ENCODE peak calls at places on chromosomes 4 and X, in seven cellular contexts. One of them, this sample, is unnamed.

GRCh38 chr4:87806520-87806919 is 7.2 kb downstream of the IBSP start:
- DNase-seq in cardiac muscle cell: no peak
- DNase-seq in aorta: no peak
- DNase-seq in CD8-positive, alpha-beta T cell: no peak
- DNase-seq in PC-9: no peak
- DNase-seq in hepatocyte: no peak
- DNase-seq in dorsolateral prefrontal cortex: no peak
- DNase-seq in this sample: peak; percentile 76

GRCh38 chr4:77432702-77433101 is 172.9 kb upstream of the CXCL13 start:
- DNase-seq in cardiac muscle cell: peak; percentile 45
- DNase-seq in aorta: no peak
- DNase-seq in CD8-positive, alpha-beta T cell: no peak
- DNase-seq in PC-9: no peak
- DNase-seq in hepatocyte: no peak
- DNase-seq in dorsolateral prefrontal cortex: no peak
- DNase-seq in this sample: no peak

GRCh38 chr4:244471-244870 is 60.8 kb downstream of the ZNF732 start:
- DNase-seq in cardiac muscle cell: peak; percentile 32
- DNase-seq in aorta: peak; percentile 42
- DNase-seq in CD8-positive, alpha-beta T cell: peak; percentile 40
- DNase-seq in PC-9: no peak
- DNase-seq in hepatocyte: peak; percentile 26
- DNase-seq in dorsolateral prefrontal cortex: no peak
- DNase-seq in this sample: peak; percentile 51

GRCh38 chr4:8818063-8818881 is 53.4 kb downstream of the HMX1 start:
- DNase-seq in cardiac muscle cell: no peak
- DNase-seq in aorta: no peak
- DNase-seq in CD8-positive, alpha-beta T cell: no peak
- DNase-seq in PC-9: no peak
- DNase-seq in hepatocyte: no peak
- DNase-seq in dorsolateral prefrontal cortex: no peak
- DNase-seq in this sample: no peak

GRCh38 chr4:41072021-41072777 is 142.1 kb downstream of the APBB2 start:
- DNase-seq in cardiac muscle cell: no peak
- DNase-seq in aorta: no peak
- DNase-seq in CD8-positive, alpha-beta T cell: no peak
- DNase-seq in PC-9: no peak
- DNase-seq in hepatocyte: no peak
- DNase-seq in dorsolateral prefrontal cortex: no peak
- DNase-seq in this sample: no peak

GRCh38 chr4:3729188-3729884 is 36.8 kb upstream of the ADRA2C start:
- DNase-seq in cardiac muscle cell: no peak
- DNase-seq in aorta: peak; percentile 67
- DNase-seq in CD8-positive, alpha-beta T cell: no peak
- DNase-seq in PC-9: no peak
- DNase-seq in hepatocyte: no peak
- DNase-seq in dorsolateral prefrontal cortex: no peak
- DNase-seq in this sample: no peak

GRCh38 chr4:180664766-180665368 is 1578.3 kb upstream of the TENM3 start:
- DNase-seq in cardiac muscle cell: peak; percentile 89
- DNase-seq in aorta: no peak
- DNase-seq in CD8-positive, alpha-beta T cell: no peak
- DNase-seq in PC-9: peak; percentile 34
- DNase-seq in hepatocyte: peak; percentile 92
- DNase-seq in dorsolateral prefrontal cortex: peak; percentile 49
- DNase-seq in this sample: peak; percentile 95

GRCh38 chr4:147017081-147017480 is 71.4 kb upstream of the TTC29 start:
- DNase-seq in cardiac muscle cell: no peak
- DNase-seq in aorta: no peak
- DNase-seq in CD8-positive, alpha-beta T cell: no peak
- DNase-seq in PC-9: no peak
- DNase-seq in hepatocyte: no peak
- DNase-seq in dorsolateral prefrontal cortex: no peak
- DNase-seq in this sample: peak; percentile 12

GRCh38 chrX:11190745-11191510 is 79.8 kb downstream of the HCCS start:
- DNase-seq in cardiac muscle cell: peak; percentile 4
- DNase-seq in aorta: no peak
- DNase-seq in CD8-positive, alpha-beta T cell: no peak
- DNase-seq in PC-9: no peak
- DNase-seq in hepatocyte: peak; percentile 16
- DNase-seq in dorsolateral prefrontal cortex: no peak
- DNase-seq in this sample: no peak

GRCh38 chr4:76725039-76725438 is 172.9 kb downstream of the SOWAHB start:
- DNase-seq in cardiac muscle cell: no peak
- DNase-seq in aorta: no peak
- DNase-seq in CD8-positive, alpha-beta T cell: no peak
- DNase-seq in PC-9: no peak
- DNase-seq in hepatocyte: no peak
- DNase-seq in dorsolateral prefrontal cortex: no peak
- DNase-seq in this sample: no peak

GRCh38 chrX:118745570-118745969 is 18.2 kb downstream of the IL13RA1 start:
- DNase-seq in cardiac muscle cell: no peak
- DNase-seq in aorta: no peak
- DNase-seq in CD8-positive, alpha-beta T cell: no peak
- DNase-seq in PC-9: no peak
- DNase-seq in hepatocyte: no peak
- DNase-seq in dorsolateral prefrontal cortex: no peak
- DNase-seq in this sample: no peak

GRCh38 chr4:152104286-152104685 is 343.5 kb upstream of the GATB start:
- DNase-seq in cardiac muscle cell: no peak
- DNase-seq in aorta: no peak
- DNase-seq in CD8-positive, alpha-beta T cell: no peak
- DNase-seq in PC-9: no peak
- DNase-seq in hepatocyte: no peak
- DNase-seq in dorsolateral prefrontal cortex: no peak
- DNase-seq in this sample: no peak

GRCh38 chr4:188400456-188400855 is 261.2 kb downstream of the TRIML1 start:
- DNase-seq in cardiac muscle cell: no peak
- DNase-seq in aorta: no peak
- DNase-seq in CD8-positive, alpha-beta T cell: no peak
- DNase-seq in PC-9: no peak
- DNase-seq in hepatocyte: no peak
- DNase-seq in dorsolateral prefrontal cortex: no peak
- DNase-seq in this sample: no peak

GRCh38 chr4:26088433-26088928 is 174.5 kb downstream of the SMIM20 start:
- DNase-seq in cardiac muscle cell: no peak
- DNase-seq in aorta: no peak
- DNase-seq in CD8-positive, alpha-beta T cell: no peak
- DNase-seq in PC-9: peak; percentile 89
- DNase-seq in hepatocyte: no peak
- DNase-seq in dorsolateral prefrontal cortex: no peak
- DNase-seq in this sample: peak; percentile 92

GRCh38 chr4:89337678-89338077 is 30.1 kb upstream of the GPRIN3 start:
- DNase-seq in cardiac muscle cell: no peak
- DNase-seq in aorta: no peak
- DNase-seq in CD8-positive, alpha-beta T cell: no peak
- DNase-seq in PC-9: no peak
- DNase-seq in hepatocyte: no peak
- DNase-seq in dorsolateral prefrontal cortex: no peak
- DNase-seq in this sample: no peak

GRCh38 chr4:6225469-6225868 is 25.1 kb upstream of the JAKMIP1 start:
- DNase-seq in cardiac muscle cell: peak; percentile 80
- DNase-seq in aorta: no peak
- DNase-seq in CD8-positive, alpha-beta T cell: no peak
- DNase-seq in PC-9: no peak
- DNase-seq in hepatocyte: peak; percentile 66
- DNase-seq in dorsolateral prefrontal cortex: no peak
- DNase-seq in this sample: peak; percentile 42

GRCh38 chr4:6224725-6225124 is 24.4 kb upstream of the JAKMIP1 start:
- DNase-seq in cardiac muscle cell: no peak
- DNase-seq in aorta: no peak
- DNase-seq in CD8-positive, alpha-beta T cell: no peak
- DNase-seq in PC-9: no peak
- DNase-seq in hepatocyte: no peak
- DNase-seq in dorsolateral prefrontal cortex: no peak
- DNase-seq in this sample: no peak

GRCh38 chr4:6221296-6221850 is 21.0 kb upstream of the JAKMIP1 start:
- DNase-seq in cardiac muscle cell: no peak
- DNase-seq in aorta: no peak
- DNase-seq in CD8-positive, alpha-beta T cell: no peak
- DNase-seq in PC-9: no peak
- DNase-seq in hepatocyte: no peak
- DNase-seq in dorsolateral prefrontal cortex: peak; percentile 42
- DNase-seq in this sample: no peak

GRCh38 chr4:6222761-6223292 is 22.5 kb upstream of the JAKMIP1 start:
- DNase-seq in cardiac muscle cell: peak; percentile 23
- DNase-seq in aorta: no peak
- DNase-seq in CD8-positive, alpha-beta T cell: no peak
- DNase-seq in PC-9: no peak
- DNase-seq in hepatocyte: no peak
- DNase-seq in dorsolateral prefrontal cortex: peak; percentile 65
- DNase-seq in this sample: no peak

DNA sequence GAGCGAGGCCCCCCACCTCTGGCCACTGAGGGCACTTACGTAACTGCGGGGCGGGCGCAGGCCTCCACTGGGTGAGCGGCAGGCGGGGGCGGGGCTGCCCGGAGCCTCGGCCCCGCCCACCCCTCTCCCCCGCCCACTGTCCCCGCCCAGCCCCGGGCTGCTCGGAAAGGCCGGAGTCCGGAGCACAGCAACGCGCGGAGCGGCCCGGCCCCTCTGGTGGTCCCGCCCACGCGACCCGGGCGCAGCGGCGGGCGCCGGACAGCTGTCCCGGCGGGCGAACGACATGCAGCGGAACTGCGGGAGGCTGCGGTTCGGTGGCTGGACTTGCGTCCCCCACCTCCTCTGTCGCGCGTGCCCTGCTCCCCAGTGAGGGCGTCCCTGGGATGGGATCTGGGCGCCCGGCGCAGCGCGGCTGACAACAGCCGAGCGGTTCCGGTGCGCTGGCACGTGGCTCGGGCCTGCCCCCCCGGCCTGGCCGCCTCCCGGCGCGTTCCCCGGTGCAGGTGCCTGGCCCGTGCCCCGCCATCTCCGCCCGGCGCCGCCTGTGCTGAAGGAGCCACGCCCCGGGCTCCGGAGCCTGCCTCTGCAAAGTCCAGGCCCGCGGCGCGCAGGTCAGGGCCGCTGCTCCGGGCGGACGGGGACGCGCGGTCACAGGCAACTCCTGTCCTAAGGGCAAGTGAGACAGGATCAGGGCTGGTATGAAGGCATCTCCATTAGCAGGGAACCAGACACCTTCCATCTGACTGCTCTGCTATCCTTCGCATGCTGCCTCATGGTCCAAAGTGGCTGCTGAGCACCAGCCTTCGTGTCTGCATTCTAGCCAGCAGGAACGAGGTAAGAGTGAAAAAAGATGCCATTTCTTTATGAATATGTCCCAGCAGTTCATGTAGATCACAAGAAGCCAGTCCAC is 21.8 kb upstream of the JAKMIP1 start:
- DNase-seq in cardiac muscle cell: peak; percentile 86
- DNase-seq in aorta: no peak
- DNase-seq in CD8-positive, alpha-beta T cell: peak; percentile 24
- DNase-seq in PC-9: no peak
- DNase-seq in hepatocyte: peak; percentile 86
- DNase-seq in dorsolateral prefrontal cortex: peak; percentile 81
- DNase-seq in this sample: peak; percentile 72
- H3K27me3 ChIP-seq in cardiac muscle cell: peaks cover 16% of the 10 kb centered on the region
- H3K27me3 ChIP-seq in aorta: no peaks in the 10 kb centered on the region
- H3K27me3 ChIP-seq in CD8-positive, alpha-beta T cell: peaks cover 13% of the 10 kb centered on the region
- H3K27me3 ChIP-seq in PC-9: peaks cover 19% of the 10 kb centered on the region
- H3K27me3 ChIP-seq in hepatocyte: peaks cover 71% of the 10 kb centered on the region
- H3K27me3 ChIP-seq in dorsolateral prefrontal cortex: no peaks in the 10 kb centered on the region
- H3K27me3 ChIP-seq in this sample: peaks cover 6% of the 10 kb centered on the region

DNA sequence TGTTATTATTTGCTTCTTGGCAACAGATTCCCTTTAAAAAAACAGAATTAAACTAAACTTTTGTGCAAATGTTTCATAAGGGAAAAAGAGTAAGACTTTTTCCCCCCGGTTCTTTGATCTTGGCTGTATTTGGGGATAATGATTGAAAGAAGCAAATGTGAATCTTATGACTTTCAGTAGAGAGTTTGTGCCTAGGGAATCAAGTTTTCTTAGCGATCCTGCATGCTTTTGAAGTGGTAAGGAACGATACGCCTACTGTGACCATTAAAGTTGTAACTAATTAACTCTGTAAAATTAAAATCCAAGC is 9.0 kb downstream of the ATP10D start:
- DNase-seq in cardiac muscle cell: no peak
- DNase-seq in aorta: no peak
- DNase-seq in CD8-positive, alpha-beta T cell: no peak
- DNase-seq in PC-9: no peak
- DNase-seq in hepatocyte: no peak
- DNase-seq in dorsolateral prefrontal cortex: no peak
- DNase-seq in this sample: no peak
- H3K27ac ChIP-seq in cardiac muscle cell: no peak overlapping the region
- H3K27ac ChIP-seq in aorta: no peak overlapping the region
- H3K27ac ChIP-seq in CD8-positive, alpha-beta T cell: no peak overlapping the region
- H3K27ac ChIP-seq in PC-9: no peak overlapping the region
- H3K27ac ChIP-seq in hepatocyte: no peak overlapping the region
- H3K27ac ChIP-seq in dorsolateral prefrontal cortex: no peak overlapping the region
- H3K27ac ChIP-seq in this sample: no peak overlapping the region

DNA sequence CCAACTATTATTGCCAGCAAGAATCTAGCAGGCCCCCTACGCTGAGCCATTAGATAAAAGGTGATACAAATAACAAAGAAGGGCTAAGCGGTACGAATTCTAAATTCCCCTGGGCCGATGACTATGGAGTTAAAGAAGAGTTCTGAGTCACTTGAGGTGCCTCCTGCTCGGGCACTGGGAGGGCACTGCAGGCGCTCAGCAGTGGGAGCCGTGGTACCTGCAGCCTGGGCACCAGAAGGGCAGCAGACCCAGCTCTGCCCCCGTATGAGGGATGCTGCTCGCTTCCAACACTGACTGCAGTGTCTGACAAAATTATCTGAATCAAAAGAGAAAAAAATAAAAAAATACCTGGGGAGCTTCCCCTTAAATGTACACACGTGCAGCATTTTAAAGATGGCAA is 44.1 kb upstream of the MTNR1A start:
- DNase-seq in cardiac muscle cell: no peak
- DNase-seq in aorta: no peak
- DNase-seq in CD8-positive, alpha-beta T cell: no peak
- DNase-seq in PC-9: no peak
- DNase-seq in hepatocyte: no peak
- DNase-seq in dorsolateral prefrontal cortex: no peak
- DNase-seq in this sample: no peak
- H3K27me3 ChIP-seq in cardiac muscle cell: no peaks in the 10 kb centered on the region
- H3K27me3 ChIP-seq in aorta: no peaks in the 10 kb centered on the region
- H3K27me3 ChIP-seq in CD8-positive, alpha-beta T cell: no peaks in the 10 kb centered on the region
- H3K27me3 ChIP-seq in PC-9: no peaks in the 10 kb centered on the region
- H3K27me3 ChIP-seq in hepatocyte: no peaks in the 10 kb centered on the region
- H3K27me3 ChIP-seq in dorsolateral prefrontal cortex: no peaks in the 10 kb centered on the region
- H3K27me3 ChIP-seq in this sample: no peaks in the 10 kb centered on the region

GRCh38 chr4:153113838-153114105 is 90.5 kb upstream of the TRIM2 start:
- DNase-seq in cardiac muscle cell: no peak
- DNase-seq in aorta: no peak
- DNase-seq in CD8-positive, alpha-beta T cell: no peak
- DNase-seq in PC-9: no peak
- DNase-seq in hepatocyte: no peak
- DNase-seq in dorsolateral prefrontal cortex: no peak
- DNase-seq in this sample: no peak

GRCh38 chr4:153116801-153117200 is 87.4 kb upstream of the TRIM2 start:
- DNase-seq in cardiac muscle cell: no peak
- DNase-seq in aorta: no peak
- DNase-seq in CD8-positive, alpha-beta T cell: no peak
- DNase-seq in PC-9: no peak
- DNase-seq in hepatocyte: no peak
- DNase-seq in dorsolateral prefrontal cortex: no peak
- DNase-seq in this sample: no peak

GRCh38 chr4:153114771-153115321 is 89.4 kb upstream of the TRIM2 start:
- DNase-seq in cardiac muscle cell: no peak
- DNase-seq in aorta: peak; percentile 59
- DNase-seq in CD8-positive, alpha-beta T cell: peak; percentile 80
- DNase-seq in PC-9: no peak
- DNase-seq in hepatocyte: peak; percentile 29
- DNase-seq in dorsolateral prefrontal cortex: no peak
- DNase-seq in this sample: peak; percentile 44

GRCh38 chr4:153116101-153116680 is 88.1 kb upstream of the TRIM2 start:
- DNase-seq in cardiac muscle cell: no peak
- DNase-seq in aorta: no peak
- DNase-seq in CD8-positive, alpha-beta T cell: peak; percentile 82
- DNase-seq in PC-9: no peak
- DNase-seq in hepatocyte: no peak
- DNase-seq in dorsolateral prefrontal cortex: no peak
- DNase-seq in this sample: no peak

GRCh38 chr4:153115322-153116100 is 88.7 kb upstream of the TRIM2 start:
- DNase-seq in cardiac muscle cell: no peak
- DNase-seq in aorta: peak; percentile 65
- DNase-seq in CD8-positive, alpha-beta T cell: peak; percentile 85
- DNase-seq in PC-9: peak; percentile 85
- DNase-seq in hepatocyte: peak; percentile 47
- DNase-seq in dorsolateral prefrontal cortex: no peak
- DNase-seq in this sample: peak; percentile 58
- H3K27ac ChIP-seq in cardiac muscle cell: no peak overlapping the region
- H3K27ac ChIP-seq in aorta: peak overlapping the region; percentile 85
- H3K27ac ChIP-seq in CD8-positive, alpha-beta T cell: peak overlapping the region; percentile 78
- H3K27ac ChIP-seq in PC-9: peak overlapping the region; percentile 54
- H3K27ac ChIP-seq in hepatocyte: peak overlapping the region; percentile 74
- H3K27ac ChIP-seq in dorsolateral prefrontal cortex: no peak overlapping the region
- H3K27ac ChIP-seq in this sample: no peak overlapping the region